ENCODE peak calls at places on chromosome 15, in ten cellular contexts. A is Daoy; J is activated CD4-positive, alpha-beta T cell treated with anti-CD3 and anti-CD28 coated beads, Interleukin-2, amount 50 U/mL, for 1 hour; R is KG1; V is body of pancreas; L is fibroblast of villous mesenchyme; W is activated naive CD4-positive, alpha-beta T cell treated with anti-CD3 and anti-CD28 coated beads, Interleukin-2, amount 50 U/mL, for 72 hours; B is AG04450; N is stimulated activated CD8-positive, alpha-beta memory T cell treated with anti-CD3 and anti-CD28 coated beads, Interleukin-4, amount 100 ng/mL, for 24 hours; M is neural progenitor cell. Q is an unnamed sample.

GRCh38 chr15:78927077-78927790 is 17.6 kb downstream of the CTSH start:
- DNase-seq in A (no peak), J (no peak), R (no peak), V (no peak), L (no peak), W (no peak), B (no peak), N (no peak), M (no peak), Q (no peak)

GRCh38 chr15:98177950-98178848 is 217.7 kb downstream of the ARRDC4 start:
- DNase-seq in A (peak), J (no peak), R (peak), V (peak), L (peak), W (peak), B (peak), N (no peak), M (peak), Q (peak)

GRCh38 chr15:47908950-47909670 is 191.8 kb downstream of the SEMA6D start:
- DNase-seq in A (no peak), J (no peak), R (no peak), V (no peak), L (no peak), W (no peak), B (no peak), N (no peak), M (no peak), Q (peak)

GRCh38 chr15:77266708-77267387 is 153.1 kb downstream of the PEAK1 start:
- DNase-seq in A (peak), J (no peak), R (no peak), V (no peak), L (peak), W (no peak), B (no peak), N (no peak), M (peak), Q (peak)

GRCh38 chr15:78932216-78932808 is 12.5 kb downstream of the CTSH start:
- DNase-seq in A (no peak), J (no peak), R (no peak), V (no peak), L (no peak), W (no peak), B (no peak), N (no peak), M (no peak), Q (no peak)

GRCh38 chr15:78223396-78224023 is 10.9 kb downstream of the ACSBG1 start:
- DNase-seq in A (no peak), J (no peak), R (no peak), V (no peak), L (peak), W (no peak), B (no peak), N (no peak), M (no peak), Q (peak)

GRCh38 chr15:68658151-68658550 is 79.4 kb downstream of the CORO2B start:
- DNase-seq in A (no peak), J (no peak), R (no peak), V (peak), L (no peak), W (no peak), B (no peak), N (no peak), M (no peak), Q (no peak)

GRCh38 chr15:62972814-62973213 is 69.7 kb upstream of the TPM1 start:
- DNase-seq in A (peak), J (no peak), R (no peak), V (no peak), L (peak), W (no peak), B (peak), N (no peak), M (no peak), Q (peak)

GRCh38 chr15:78663703-78664102 is 22.7 kb upstream of the CHRNB4 start:
- DNase-seq in A (no peak), J (no peak), R (no peak), V (no peak), L (no peak), W (no peak), B (no peak), N (no peak), M (no peak), Q (no peak)

GRCh38 chr15:35444557-35445204 is 101.3 kb downstream of the DPH6 start:
- DNase-seq in A (peak), J (no peak), R (peak), V (no peak), L (peak), W (no peak), B (no peak), N (no peak), M (peak), Q (peak)

GRCh38 chr15:40235201-40235890 is 3.5 kb upstream of the PAK6 start:
- DNase-seq in A (no peak), J (no peak), R (no peak), V (no peak), L (no peak), W (no peak), B (no peak), N (no peak), M (no peak), Q (no peak)

GRCh38 chr15:60460931-60461330 is 18.0 kb downstream of the ICE2 start:
- DNase-seq in A (no peak), J (no peak), R (no peak), V (no peak), L (no peak), W (no peak), B (no peak), N (no peak), M (no peak), Q (peak)

GRCh38 chr15:58318517-58318916 is 113.3 kb upstream of the LIPC start:
- DNase-seq in A (no peak), J (no peak), R (no peak), V (no peak), L (no peak), W (no peak), B (no peak), N (no peak), M (no peak), Q (no peak)

GRCh38 chr15:34754171-34754580 is 622 bp downstream of the GJD2 start:
- DNase-seq in A (no peak), J (no peak), R (no peak), V (no peak), L (no peak), W (no peak), B (no peak), N (no peak), M (peak), Q (no peak)

GRCh38 chr15:78671626-78672211 is 30.7 kb upstream of the CHRNB4 start:
- DNase-seq in A (no peak), J (no peak), R (no peak), V (no peak), L (no peak), W (no peak), B (no peak), N (no peak), M (peak), Q (no peak)

GRCh38 chr15:98861188-98861587 is 146.4 kb downstream of the PGPEP1L start:
- DNase-seq in A (no peak), J (no peak), R (no peak), V (no peak), L (no peak), W (no peak), B (no peak), N (no peak), M (no peak), Q (no peak)

GRCh38 chr15:73683624-73684536 is at the start of gene CD276:
- DNase-seq in A (peak), J (no peak), R (no peak), V (peak), L (peak), W (no peak), B (no peak), N (no peak), M (peak), Q (peak)

GRCh38 chr15:90552162-90552928 is 22.6 kb downstream of the CRTC3 start:
- DNase-seq in A (no peak), J (no peak), R (no peak), V (no peak), L (peak), W (no peak), B (peak), N (no peak), M (no peak), Q (peak)

GRCh38 chr15:73558529-73558928 is 74.7 kb downstream of the NPTN start:
- DNase-seq in A (no peak), J (no peak), R (no peak), V (no peak), L (no peak), W (no peak), B (no peak), N (no peak), M (no peak), Q (no peak)

GRCh38 chr15:88031461-88031860 is 225.1 kb downstream of the NTRK3 start:
- DNase-seq in A (no peak), J (no peak), R (no peak), V (no peak), L (no peak), W (no peak), B (no peak), N (no peak), M (no peak), Q (no peak)

GRCh38 chr15:62112051-62112450 is 45.3 kb downstream of the C2CD4A start:
- DNase-seq in A (no peak), J (no peak), R (no peak), V (no peak), L (no peak), W (no peak), B (no peak), N (no peak), M (no peak), Q (no peak)

GRCh38 chr15:43518073-43518761 is 809 bp downstream of the MAP1A start:
- DNase-seq in A (peak), J (no peak), R (no peak), V (peak), L (peak), W (no peak), B (no peak), N (no peak), M (peak), Q (no peak)

GRCh38 chr15:65902373-65902772 is 33.1 kb downstream of the RAB11A start:
- DNase-seq in A (peak), J (no peak), R (peak), V (peak), L (no peak), W (no peak), B (no peak), N (no peak), M (no peak), Q (no peak)

GRCh38 chr15:67543348-67543718 is 830 bp downstream of the MAP2K5 start:
- DNase-seq in A (no peak), J (no peak), R (no peak), V (peak), L (peak), W (no peak), B (no peak), N (no peak), M (peak), Q (no peak)

GRCh38 chr15:24659622-24660021 is 16.0 kb upstream of the NPAP1 start:
- DNase-seq in A (peak), J (no peak), R (no peak), V (no peak), L (no peak), W (no peak), B (no peak), N (no peak), M (no peak), Q (no peak)

GRCh38 chr15:58269455-58270414 is 131.6 kb downstream of the AQP9 start:
- DNase-seq in A (peak), J (peak), R (peak), V (peak), L (peak), W (peak), B (peak), N (peak), M (peak), Q (peak)

GRCh38 chr15:39919740-39920509 is at the start of gene GPR176:
- DNase-seq in A (peak), J (peak), R (no peak), V (peak), L (peak), W (peak), B (no peak), N (no peak), M (peak), Q (peak)

GRCh38 chr15:69388259-69388658 is 25.9 kb upstream of the KIF23 start:
- DNase-seq in A (peak), J (no peak), R (no peak), V (no peak), L (peak), W (no peak), B (no peak), N (no peak), M (no peak), Q (no peak)